ENCODE peak calls at places on chromosomes 13 and 19, in seven cellular contexts. Y is posterior cingulate gyrus; W is non-pigmented ciliary epithelial cell; P is A673; F is stimulated activated CD8-positive, alpha-beta memory T cell treated with anti-CD3 and anti-CD28 coated beads, Interleukin-15, amount 100 ng/mL, for 1 hour; N is GDM1; A is activated CD4-positive, CD25-positive, alpha-beta regulatory T cell. E is an unnamed sample.

GRCh38 chr19:47110521-47111080 is 3.0 kb downstream of the ZC3H4 start:
- DNase-seq in A (peak; percentile 52), P (peak; percentile 28), W (no peak), F (peak; percentile 26), N (no peak), Y (peak; percentile 75), E (no peak)

GRCh38 chr19:18723871-18724377 is 40.4 kb downstream of the CRTC1 start:
- DNase-seq in P (no peak), N (no peak), A (no peak), Y (peak; percentile 86), F (no peak), W (no peak), E (no peak)

GRCh38 chr19:27759896-27760295 is 1453.1 kb downstream of the UQCRFS1 start:
- DNase-seq in P (no peak), A (no peak), N (no peak), F (no peak), W (no peak), Y (no peak), E (no peak)

GRCh38 chr13:74641586-74641985 is 507.4 kb upstream of the KLF12 start:
- DNase-seq in Y (no peak), N (no peak), F (no peak), W (no peak), P (no peak), A (no peak), E (no peak)

GRCh38 chr13:78372581-78372980 is 230.8 kb downstream of the POU4F1 start:
- DNase-seq in N (no peak), Y (no peak), W (no peak), A (no peak), F (no peak), P (peak; percentile 56), E (no peak)

GRCh38 chr19:17348700-17349099 is 11.3 kb downstream of the GTPBP3 start:
- DNase-seq in A (no peak), N (no peak), F (no peak), P (peak; percentile 88), Y (peak; percentile 80), W (no peak), E (no peak)

GRCh38 chr19:41859618-41860418 is at the start of gene RPS19:
- DNase-seq in Y (peak; percentile 100), F (peak; percentile 98), P (peak; percentile 99), W (peak; percentile 90), N (peak; percentile 99), A (peak; percentile 96), E (peak; percentile 99)

GRCh38 chr19:47781590-47782318 is 3.3 kb downstream of the SELENOW start:
- DNase-seq in P (no peak), F (no peak), N (no peak), W (no peak), Y (peak; percentile 86), A (no peak), E (peak; percentile 57)

GRCh38 chr13:36219883-36220282 is 5.5 kb upstream of the SOHLH2 start:
- DNase-seq in A (no peak), Y (no peak), W (no peak), F (no peak), P (no peak), N (no peak), E (no peak)

GRCh38 chr19:2494447-2495129 is 18.7 kb downstream of the GADD45B start:
- DNase-seq in Y (peak; percentile 94), F (no peak), P (peak; percentile 78), N (no peak), A (no peak), W (no peak), E (peak; percentile 42)

GRCh38 chr19:10230155-10230903 is 802 bp downstream of the S1PR2 start:
- DNase-seq in P (peak; percentile 43), W (no peak), Y (peak; percentile 85), F (peak; percentile 14), N (no peak), A (peak; percentile 34), E (no peak)

GRCh38 chr13:60226507-60226906 is 62.8 kb upstream of the DIAPH3 start:
- DNase-seq in P (no peak), N (no peak), A (no peak), W (no peak), Y (no peak), F (no peak), E (no peak)

GRCh38 chr19:31548941-31549340 is 199.7 kb upstream of the TSHZ3 start:
- DNase-seq in F (no peak), Y (no peak), A (no peak), P (peak; percentile 42), N (no peak), W (peak; percentile 4), E (no peak)

GRCh38 chr13:47216176-47216822 is 319.4 kb upstream of the HTR2A start:
- DNase-seq in W (peak; percentile 20), A (no peak), F (no peak), N (no peak), P (no peak), Y (no peak), E (no peak)

GRCh38 chr19:1884719-1885334 is 469 bp downstream of the ABHD17A start:
- DNase-seq in F (no peak), Y (no peak), W (no peak), N (no peak), P (no peak), A (no peak), E (no peak)

GRCh38 chr19:8392017-8392591 is 1.9 kb downstream of the RAB11B start:
- DNase-seq in F (no peak), P (no peak), Y (peak; percentile 86), N (no peak), A (no peak), W (no peak), E (no peak)

GRCh38 chr19:46618670-46619231 is 6.1 kb downstream of the PTGIR start:
- DNase-seq in P (peak; percentile 62), N (no peak), F (no peak), Y (no peak), A (no peak), W (no peak), E (no peak)

GRCh38 chr13:98504371-98504963 is 72.4 kb downstream of the STK24 start:
- DNase-seq in W (no peak), F (no peak), P (no peak), A (no peak), N (no peak), Y (no peak), E (no peak)

GRCh38 chr19:36441339-36441738 is 22.9 kb upstream of the ZFP82 start:
- DNase-seq in N (no peak), Y (no peak), W (no peak), A (no peak), F (no peak), P (no peak), E (no peak)

GRCh38 chr19:48805452-48805851 is 5.4 kb downstream of the BCAT2 start:
- DNase-seq in F (no peak), Y (no peak), W (no peak), A (no peak), N (no peak), P (no peak), E (no peak)

GRCh38 chr19:11382898-11383705 is 1.0 kb downstream of the EPOR start:
- DNase-seq in N (peak; percentile 29), P (peak; percentile 61), A (no peak), Y (no peak), F (no peak), W (no peak), E (no peak)

GRCh38 chr13:43132228-43132627 is 108.8 kb downstream of the DNAJC15 start:
- DNase-seq in F (no peak), A (no peak), N (no peak), P (peak; percentile 34), Y (no peak), W (peak; percentile 36), E (no peak)

GRCh38 chr19:57099199-57099661 is 20.6 kb upstream of the USP29 start:
- DNase-seq in A (peak; percentile 9), P (peak; percentile 77), F (peak; percentile 24), W (peak; percentile 9), N (peak; percentile 17), Y (peak; percentile 97), E (peak; percentile 77)

GRCh38 chr19:30208661-30209060 is 163.5 kb upstream of the ZNF536 start:
- DNase-seq in A (no peak), Y (no peak), N (no peak), F (no peak), P (no peak), W (no peak), E (no peak)

GRCh38 chr19:44807652-44808462 is 1.0 kb upstream of the BCAM start:
- DNase-seq in W (no peak), A (no peak), Y (no peak), P (no peak), N (no peak), F (no peak), E (no peak)

GRCh38 chr13:45466359-45466758 is 1.6 kb downstream of the COG3 start:
- DNase-seq in F (no peak), A (no peak), Y (no peak), N (no peak), W (no peak), P (no peak), E (no peak)

GRCh38 chr13:110128546-110128945 is 178.4 kb downstream of the COL4A1 start:
- DNase-seq in W (no peak), Y (no peak), N (no peak), P (no peak), F (no peak), A (no peak), E (no peak)

GRCh38 chr19:48568345-48568886 is 16.4 kb downstream of the SULT2B1 start:
- DNase-seq in P (peak; percentile 52), W (no peak), N (peak; percentile 26), A (no peak), F (no peak), Y (peak; percentile 96), E (peak; percentile 89)

GRCh38 chr13:21240586-21240985 is 64.1 kb downstream of the MRPL57 start:
- DNase-seq in W (peak; percentile 31), N (no peak), P (peak; percentile 96), Y (no peak), A (no peak), F (no peak), E (no peak)

GRCh38 chr13:30107536-30108136 is 199.7 kb downstream of the KATNAL1 start:
- DNase-seq in W (no peak), Y (peak; percentile 75), N (no peak), F (no peak), A (no peak), P (no peak), E (no peak)

GRCh38 chr19:18856385-18857126 is 24.8 kb downstream of the UPF1 start:
- DNase-seq in F (no peak), P (peak; percentile 39), Y (peak; percentile 97), W (no peak), N (no peak), A (no peak), E (peak; percentile 85)

GRCh38 chr19:50897612-50898011 is 13.6 kb downstream of the KLK4 start:
- DNase-seq in F (no peak), W (no peak), Y (no peak), P (no peak), N (no peak), A (no peak), E (no peak)

GRCh38 chr19:41895745-41896580 is 13.0 kb downstream of the ARHGEF1 start:
- DNase-seq in F (no peak), P (no peak), N (no peak), W (no peak), Y (no peak), A (no peak), E (no peak)